ENCODE peak calls at places on chromosomes 6 and 20, in seven cellular contexts. H, B, K, E, Q, W and X are unnamed samples.

GRCh38 chr6:109690740-109691687 is at the start of the genes AK9 and FIG4:
- DNase-seq in W (peak), B (peak), Q (peak), K (peak), E (peak), H (peak), X (peak)

GRCh38 chr6:93317587-93317986 is 101.8 kb downstream of the EPHA7 start:
- DNase-seq in K (no peak), W (no peak), Q (no peak), B (no peak), H (no peak), E (no peak), X (no peak)

GRCh38 chr6:56808871-56809359 is 146.0 kb upstream of the BEND6 start:
- DNase-seq in W (no peak), H (no peak), K (no peak), Q (no peak), B (no peak), E (no peak), X (no peak)

GRCh38 chr20:60242836-60243520 is 284.8 kb downstream of the CDH26 start:
- DNase-seq in K (no peak), H (no peak), W (no peak), B (no peak), E (no peak), Q (no peak), X (no peak)

GRCh38 chr20:61254881-61255589 is 3.0 kb downstream of the CDH4 start:
- DNase-seq in K (no peak), Q (no peak), B (no peak), H (no peak), W (no peak), E (no peak), X (no peak)

GRCh38 chr6:6397842-6398241 is 77.4 kb upstream of the F13A1 start:
- DNase-seq in W (no peak), K (no peak), B (no peak), E (no peak), Q (no peak), H (no peak), X (no peak)

GRCh38 chr6:134454794-134455193 is 136.9 kb upstream of the SGK1 start:
- DNase-seq in K (no peak), Q (no peak), E (no peak), H (no peak), W (no peak), B (no peak), X (no peak)

GRCh38 chr20:41483553-41483930 is 116.9 kb upstream of the EMILIN3 start:
- DNase-seq in B (no peak), W (no peak), K (no peak), H (no peak), E (no peak), Q (no peak), X (no peak)

GRCh38 chr6:13883966-13884365 is 40.8 kb upstream of the RNF182 start:
- DNase-seq in K (no peak), H (no peak), B (no peak), W (no peak), Q (no peak), E (no peak), X (no peak)

GRCh38 chr20:40810336-40810735 is 121.3 kb upstream of the MAFB start:
- DNase-seq in E (no peak), W (no peak), K (no peak), Q (no peak), B (no peak), H (no peak), X (no peak)

GRCh38 chr20:32780749-32781402 is 18.7 kb downstream of the DNMT3B start:
- DNase-seq in H (no peak), W (no peak), K (no peak), Q (no peak), B (no peak), E (no peak), X (no peak)

GRCh38 chr20:63937596-63937995 is 18.6 kb downstream of the UCKL1 start:
- DNase-seq in K (no peak), E (no peak), B (no peak), H (no peak), Q (no peak), W (no peak), X (no peak)

GRCh38 chr20:63941282-63942060 is 14.7 kb downstream of the UCKL1 start:
- DNase-seq in B (no peak), Q (peak), W (peak), E (no peak), K (no peak), H (no peak), X (peak)

GRCh38 chr20:63940071-63940471 is 16.1 kb downstream of the UCKL1 start:
- DNase-seq in H (no peak), Q (no peak), W (no peak), K (no peak), B (no peak), E (no peak), X (no peak)

GRCh38 chr20:63940472-63941266 is 15.5 kb downstream of the UCKL1 start:
- DNase-seq in B (no peak), K (no peak), H (no peak), W (no peak), Q (no peak), E (no peak), X (no peak)

DNA sequence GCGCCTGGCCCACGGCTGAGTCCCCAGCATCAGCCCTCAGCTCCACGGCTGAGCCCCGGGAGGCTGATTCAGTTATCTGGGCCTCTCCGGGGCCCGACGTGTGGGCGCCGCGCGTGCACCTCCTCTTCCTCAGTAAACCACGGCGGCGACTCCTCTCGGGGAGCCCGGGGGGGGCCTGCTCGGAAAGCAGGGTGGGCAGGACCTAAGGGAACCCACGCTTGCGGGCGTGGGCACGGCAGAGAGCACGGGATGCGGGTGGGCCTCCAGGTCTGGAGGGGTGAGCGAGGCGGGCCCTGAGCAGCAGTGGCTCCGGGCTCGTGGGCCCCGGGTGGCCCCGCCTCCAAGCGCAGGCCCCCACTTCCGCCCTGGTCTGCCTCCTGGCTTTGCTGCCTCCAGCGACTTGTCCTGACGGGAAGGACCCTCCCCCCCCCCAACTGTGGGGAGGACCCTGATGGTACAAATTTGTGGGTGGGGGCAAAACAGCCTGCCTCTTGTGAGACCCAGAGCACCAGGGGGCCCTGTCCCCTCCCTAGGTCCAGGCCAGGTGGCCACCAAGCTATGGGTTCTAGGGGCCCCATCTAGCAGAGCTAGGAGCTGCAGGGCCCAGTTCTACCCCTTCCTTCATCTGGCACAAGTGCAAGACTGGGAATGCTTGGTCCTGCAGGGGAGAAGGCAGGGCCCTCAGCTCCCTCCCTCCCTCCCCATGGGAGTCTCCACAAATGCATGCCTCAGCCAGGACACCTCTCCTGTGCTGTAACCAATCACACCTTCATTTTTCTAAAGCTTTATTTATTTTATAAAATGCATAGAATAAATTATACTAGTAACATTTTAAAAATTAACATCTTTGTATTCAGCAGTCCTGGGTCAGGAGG is 16.9 kb downstream of the UCKL1 start:
- DNase-seq in K (no peak), W (no peak), E (no peak), H (no peak), Q (no peak), B (no peak), X (no peak)
- TF ChIP-seq JUND in K (no peak), W (no peak), E (no peak), H (no peak), Q (no peak), B (no peak), X (no peak)

GRCh38 chr6:115773741-115774140 is 286.9 kb downstream of the FRK start:
- DNase-seq in E (no peak), Q (no peak), B (no peak), K (peak), H (no peak), W (no peak), X (no peak)
- TF ChIP-seq JUND in E (no peak), Q (no peak), B (no peak), K (peak), H (no peak), W (no peak), X (no peak)

GRCh38 chr6:119137194-119138072 is 59.0 kb upstream of the FAM184A start:
- DNase-seq in E (no peak), W (peak), K (no peak), H (no peak), B (no peak), Q (no peak), X (no peak)
- TF ChIP-seq JUND in E (no peak), W (peak), K (no peak), H (no peak), B (no peak), Q (no peak), X (no peak)

GRCh38 chr6:151143337-151143736 is 96.4 kb upstream of the AKAP12 start:
- DNase-seq in E (no peak), B (no peak), W (no peak), H (no peak), Q (no peak), K (no peak), X (no peak)

GRCh38 chr6:151143806-151144205 is 96.0 kb upstream of the AKAP12 start:
- DNase-seq in H (no peak), E (no peak), K (no peak), B (no peak), W (no peak), Q (no peak), X (no peak)

GRCh38 chr6:151141685-151142084 is 98.1 kb upstream of the AKAP12 start:
- DNase-seq in B (peak), Q (no peak), K (no peak), E (no peak), H (no peak), W (no peak), X (no peak)

GRCh38 chr6:151140767-151141166 is 99.0 kb upstream of the AKAP12 start:
- DNase-seq in Q (no peak), H (no peak), E (no peak), K (no peak), B (no peak), W (no peak), X (no peak)

DNA sequence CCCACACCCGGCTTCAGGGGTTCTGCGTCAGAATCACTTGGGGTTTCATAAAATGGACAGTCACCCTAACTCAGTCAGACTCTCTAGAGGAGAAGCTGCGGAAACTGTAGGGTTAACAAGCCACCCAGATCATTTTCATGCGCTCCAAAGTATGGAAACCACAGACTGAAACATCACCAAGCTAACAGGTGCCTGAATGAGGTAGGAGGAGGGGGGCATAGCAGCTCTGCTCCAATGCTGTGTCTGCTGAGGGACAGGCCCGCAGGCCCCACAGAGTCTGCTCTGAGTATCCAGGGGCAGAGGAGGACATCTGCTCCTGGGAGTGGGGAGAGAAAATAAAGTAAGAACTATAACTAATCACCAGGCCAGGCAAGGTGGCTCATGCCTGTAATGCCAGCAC is 97.1 kb upstream of the AKAP12 start:
- DNase-seq in K (no peak), E (no peak), Q (no peak), H (no peak), B (no peak), W (no peak), X (no peak)
- TF ChIP-seq JUND in K (no peak), E (no peak), Q (no peak), H (no peak), B (no peak), W (no peak), X (no peak)